ENCODE peak calls at places on chromosomes 1 and 21, in seven cellular contexts. One of them, this sample, is unnamed.

GRCh38 chr1:222105393-222105737 is 363.5 kb upstream of the DUSP10 start:
- DNase-seq in small intestine: peak
- DNase-seq in testis: peak
- DNase-seq in GM12865: no peak
- DNase-seq in WERI-Rb-1: no peak
- DNase-seq in adrenal gland: no peak
- DNase-seq in colonic mucosa: peak
- DNase-seq in this sample: no peak

GRCh38 chr1:96524100-96524499 is 197.5 kb upstream of the PTBP2 start:
- DNase-seq in adrenal gland: no peak
- DNase-seq in testis: no peak
- DNase-seq in WERI-Rb-1: no peak
- DNase-seq in colonic mucosa: no peak
- DNase-seq in small intestine: no peak
- DNase-seq in GM12865: no peak
- DNase-seq in this sample: no peak

GRCh38 chr21:31514598-31514997 is 144.9 kb upstream of the SOD1 start:
- DNase-seq in adrenal gland: no peak
- DNase-seq in colonic mucosa: no peak
- DNase-seq in small intestine: peak
- DNase-seq in GM12865: no peak
- DNase-seq in testis: peak
- DNase-seq in WERI-Rb-1: no peak
- DNase-seq in this sample: no peak

GRCh38 chr1:209920844-209921243 is 17.2 kb upstream of the SYT14 start:
- DNase-seq in colonic mucosa: no peak
- DNase-seq in adrenal gland: no peak
- DNase-seq in small intestine: no peak
- DNase-seq in testis: no peak
- DNase-seq in GM12865: no peak
- DNase-seq in WERI-Rb-1: no peak
- DNase-seq in this sample: no peak

GRCh38 chr1:61092643-61093042 is 10.3 kb downstream of the NFIA start:
- DNase-seq in colonic mucosa: no peak
- DNase-seq in WERI-Rb-1: no peak
- DNase-seq in small intestine: peak
- DNase-seq in GM12865: no peak
- DNase-seq in adrenal gland: no peak
- DNase-seq in testis: no peak
- DNase-seq in this sample: no peak

GRCh38 chr1:119159963-119160362 is 19.5 kb upstream of the WARS2 start:
- DNase-seq in GM12865: no peak
- DNase-seq in adrenal gland: no peak
- DNase-seq in testis: no peak
- DNase-seq in WERI-Rb-1: no peak
- DNase-seq in colonic mucosa: no peak
- DNase-seq in small intestine: no peak
- DNase-seq in this sample: no peak

GRCh38 chr1:209926045-209926444 is 12.0 kb upstream of the SYT14 start:
- DNase-seq in adrenal gland: no peak
- DNase-seq in WERI-Rb-1: no peak
- DNase-seq in GM12865: no peak
- DNase-seq in colonic mucosa: no peak
- DNase-seq in testis: no peak
- DNase-seq in small intestine: no peak
- DNase-seq in this sample: no peak

GRCh38 chr21:25457946-25458345 is 149.3 kb downstream of the MRPL39 start:
- DNase-seq in WERI-Rb-1: no peak
- DNase-seq in GM12865: no peak
- DNase-seq in colonic mucosa: no peak
- DNase-seq in adrenal gland: no peak
- DNase-seq in small intestine: no peak
- DNase-seq in testis: no peak
- DNase-seq in this sample: no peak

GRCh38 chr1:29364101-29364678 is 127.9 kb downstream of the PTPRU start:
- DNase-seq in testis: no peak
- DNase-seq in small intestine: no peak
- DNase-seq in colonic mucosa: no peak
- DNase-seq in GM12865: no peak
- DNase-seq in WERI-Rb-1: no peak
- DNase-seq in adrenal gland: no peak
- DNase-seq in this sample: no peak

GRCh38 chr21:44995257-44995941 is 55.6 kb downstream of the SLX9 start:
- DNase-seq in small intestine: no peak
- DNase-seq in adrenal gland: no peak
- DNase-seq in testis: no peak
- DNase-seq in WERI-Rb-1: no peak
- DNase-seq in GM12865: no peak
- DNase-seq in colonic mucosa: no peak
- DNase-seq in this sample: no peak

GRCh38 chr1:63678200-63678599 is 85.0 kb downstream of the PGM1 start:
- DNase-seq in colonic mucosa: no peak
- DNase-seq in testis: no peak
- DNase-seq in GM12865: no peak
- DNase-seq in WERI-Rb-1: no peak
- DNase-seq in adrenal gland: no peak
- DNase-seq in small intestine: no peak
- DNase-seq in this sample: no peak

GRCh38 chr1:90879281-90879680 is 142.6 kb downstream of the ZNF644 start:
- DNase-seq in adrenal gland: no peak
- DNase-seq in WERI-Rb-1: no peak
- DNase-seq in testis: no peak
- DNase-seq in GM12865: no peak
- DNase-seq in colonic mucosa: no peak
- DNase-seq in small intestine: no peak
- DNase-seq in this sample: no peak

GRCh38 chr1:192506741-192507155 is 68.8 kb upstream of the RGS1 start:
- DNase-seq in adrenal gland: no peak
- DNase-seq in WERI-Rb-1: no peak
- DNase-seq in testis: no peak
- DNase-seq in colonic mucosa: no peak
- DNase-seq in GM12865: peak
- DNase-seq in small intestine: peak
- DNase-seq in this sample: no peak

GRCh38 chr1:61266738-61267137 is 184.4 kb downstream of the NFIA start:
- DNase-seq in testis: no peak
- DNase-seq in colonic mucosa: no peak
- DNase-seq in GM12865: no peak
- DNase-seq in WERI-Rb-1: no peak
- DNase-seq in small intestine: no peak
- DNase-seq in adrenal gland: no peak
- DNase-seq in this sample: no peak

GRCh38 chr1:176541663-176542062 is 78.7 kb downstream of the PAPPA2 start:
- DNase-seq in colonic mucosa: no peak
- DNase-seq in testis: no peak
- DNase-seq in small intestine: no peak
- DNase-seq in adrenal gland: no peak
- DNase-seq in GM12865: no peak
- DNase-seq in WERI-Rb-1: no peak
- DNase-seq in this sample: no peak

GRCh38 chr1:14143777-14144176 is 443.8 kb downstream of the PRDM2 start:
- DNase-seq in adrenal gland: no peak
- DNase-seq in colonic mucosa: no peak
- DNase-seq in WERI-Rb-1: no peak
- DNase-seq in GM12865: no peak
- DNase-seq in testis: no peak
- DNase-seq in small intestine: no peak
- DNase-seq in this sample: no peak

GRCh38 chr1:248828845-248829244 is 3.1 kb upstream of the SH3BP5L start:
- DNase-seq in adrenal gland: no peak
- DNase-seq in testis: no peak
- DNase-seq in GM12865: no peak
- DNase-seq in small intestine: no peak
- DNase-seq in WERI-Rb-1: no peak
- DNase-seq in colonic mucosa: no peak
- DNase-seq in this sample: no peak

GRCh38 chr1:30117685-30118084 is 605.7 kb downstream of the MATN1 start:
- DNase-seq in adrenal gland: no peak
- DNase-seq in GM12865: peak
- DNase-seq in testis: peak
- DNase-seq in WERI-Rb-1: no peak
- DNase-seq in colonic mucosa: no peak
- DNase-seq in small intestine: no peak
- DNase-seq in this sample: no peak

GRCh38 chr1:234647245-234647644 is 37.3 kb upstream of the IRF2BP2 start:
- DNase-seq in testis: no peak
- DNase-seq in small intestine: no peak
- DNase-seq in GM12865: peak
- DNase-seq in colonic mucosa: peak
- DNase-seq in adrenal gland: peak
- DNase-seq in WERI-Rb-1: no peak
- DNase-seq in this sample: no peak

GRCh38 chr1:174911626-174912025 is 88.1 kb upstream of the CACYBP start:
- DNase-seq in adrenal gland: no peak
- DNase-seq in GM12865: no peak
- DNase-seq in WERI-Rb-1: no peak
- DNase-seq in colonic mucosa: no peak
- DNase-seq in small intestine: no peak
- DNase-seq in testis: no peak
- DNase-seq in this sample: no peak

GRCh38 chr1:155191904-155192303 is 15.8 kb downstream of the THBS3 start:
- DNase-seq in colonic mucosa: no peak
- DNase-seq in GM12865: no peak
- DNase-seq in WERI-Rb-1: peak
- DNase-seq in testis: no peak
- DNase-seq in small intestine: no peak
- DNase-seq in adrenal gland: no peak
- DNase-seq in this sample: no peak

GRCh38 chr1:217568200-217568599 is 62.7 kb downstream of the GPATCH2 start:
- DNase-seq in testis: no peak
- DNase-seq in small intestine: no peak
- DNase-seq in colonic mucosa: no peak
- DNase-seq in GM12865: no peak
- DNase-seq in WERI-Rb-1: no peak
- DNase-seq in adrenal gland: no peak
- DNase-seq in this sample: no peak

GRCh38 chr1:162906485-162906884 is 45.5 kb upstream of the CCDC190 start:
- DNase-seq in small intestine: no peak
- DNase-seq in testis: no peak
- DNase-seq in GM12865: no peak
- DNase-seq in WERI-Rb-1: no peak
- DNase-seq in colonic mucosa: no peak
- DNase-seq in adrenal gland: no peak
- DNase-seq in this sample: no peak
- H3K4me3 ChIP-seq in small intestine: no peak
- H3K4me3 ChIP-seq in testis: no peak
- H3K4me3 ChIP-seq in GM12865: no peak
- H3K4me3 ChIP-seq in WERI-Rb-1: no peak
- H3K4me3 ChIP-seq in colonic mucosa: no peak
- H3K4me3 ChIP-seq in adrenal gland: no peak
- H3K4me3 ChIP-seq in this sample: no peak

DNA sequence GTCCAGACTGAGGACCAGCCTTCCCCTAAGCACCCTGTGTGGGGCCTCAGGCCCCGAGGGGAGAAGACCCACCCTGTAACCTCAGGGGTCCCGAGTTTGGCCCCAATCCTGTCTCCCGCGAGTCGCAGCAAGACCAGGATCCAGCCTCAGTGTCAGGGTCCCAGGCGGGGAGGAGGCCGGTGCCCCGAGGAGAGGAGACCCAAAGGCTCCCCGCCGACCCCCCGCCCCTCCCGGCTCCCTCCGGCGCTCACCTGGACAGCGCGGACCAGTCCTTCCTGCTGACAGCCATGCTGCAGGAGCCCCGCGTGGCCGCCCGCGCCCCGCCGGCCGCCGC is at the start of gene LAD1:
- DNase-seq in WERI-Rb-1: no peak
- DNase-seq in small intestine: no peak
- DNase-seq in adrenal gland: no peak
- DNase-seq in GM12865: no peak
- DNase-seq in colonic mucosa: no peak
- DNase-seq in testis: no peak
- DNase-seq in this sample: no peak
- H3K4me3 ChIP-seq in WERI-Rb-1: no peak
- H3K4me3 ChIP-seq in small intestine: peak
- H3K4me3 ChIP-seq in adrenal gland: no peak
- H3K4me3 ChIP-seq in GM12865: no peak
- H3K4me3 ChIP-seq in colonic mucosa: peak
- H3K4me3 ChIP-seq in testis: peak
- H3K4me3 ChIP-seq in this sample: peak

GRCh38 chr1:41362357-41362721 is 1.1 kb downstream of the FOXO6 start:
- DNase-seq in colonic mucosa: no peak
- DNase-seq in adrenal gland: no peak
- DNase-seq in testis: no peak
- DNase-seq in GM12865: no peak
- DNase-seq in small intestine: no peak
- DNase-seq in WERI-Rb-1: no peak
- DNase-seq in this sample: no peak
- H3K4me3 ChIP-seq in colonic mucosa: peak
- H3K4me3 ChIP-seq in adrenal gland: no peak
- H3K4me3 ChIP-seq in testis: peak
- H3K4me3 ChIP-seq in GM12865: no peak
- H3K4me3 ChIP-seq in small intestine: no peak
- H3K4me3 ChIP-seq in WERI-Rb-1: peak
- H3K4me3 ChIP-seq in this sample: peak

GRCh38 chr1:158148458-158148857 is 32.2 kb upstream of the CD1D start:
- DNase-seq in testis: no peak
- DNase-seq in adrenal gland: no peak
- DNase-seq in small intestine: no peak
- DNase-seq in colonic mucosa: no peak
- DNase-seq in GM12865: no peak
- DNase-seq in WERI-Rb-1: no peak
- DNase-seq in this sample: no peak

GRCh38 chr1:158150512-158150911 is 30.2 kb upstream of the CD1D start:
- DNase-seq in adrenal gland: no peak
- DNase-seq in small intestine: no peak
- DNase-seq in WERI-Rb-1: no peak
- DNase-seq in GM12865: no peak
- DNase-seq in colonic mucosa: no peak
- DNase-seq in testis: no peak
- DNase-seq in this sample: no peak

GRCh38 chr1:158147396-158148353 is 33.0 kb upstream of the CD1D start:
- DNase-seq in WERI-Rb-1: no peak
- DNase-seq in testis: no peak
- DNase-seq in adrenal gland: no peak
- DNase-seq in small intestine: no peak
- DNase-seq in colonic mucosa: no peak
- DNase-seq in GM12865: no peak
- DNase-seq in this sample: no peak

GRCh38 chr1:158149577-158150269 is 31.0 kb upstream of the CD1D start:
- DNase-seq in WERI-Rb-1: peak
- DNase-seq in small intestine: peak
- DNase-seq in colonic mucosa: peak
- DNase-seq in GM12865: peak
- DNase-seq in testis: peak
- DNase-seq in adrenal gland: peak
- DNase-seq in this sample: peak

DNA sequence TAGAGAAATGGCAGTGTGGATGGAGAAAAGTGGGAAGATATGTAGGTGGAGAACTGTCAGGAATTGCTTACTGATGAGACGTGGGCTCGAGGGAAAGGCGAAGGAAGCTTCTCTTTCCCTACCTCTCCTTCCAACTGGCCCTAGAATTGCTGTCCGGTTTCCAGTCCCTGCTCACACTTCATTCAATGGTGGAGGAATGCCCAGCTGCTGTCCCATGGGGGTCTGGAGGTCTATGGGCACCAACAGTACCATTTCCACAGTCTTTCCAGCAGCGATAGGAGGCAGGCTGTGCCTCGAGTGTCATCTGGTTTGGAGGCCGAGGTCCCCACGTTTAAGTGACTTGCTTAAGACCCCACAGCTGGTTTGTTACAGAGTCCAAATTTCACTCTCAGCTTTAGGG is 31.5 kb upstream of the CD1D start:
- DNase-seq in WERI-Rb-1: no peak
- DNase-seq in GM12865: no peak
- DNase-seq in adrenal gland: peak
- DNase-seq in small intestine: no peak
- DNase-seq in testis: peak
- DNase-seq in colonic mucosa: no peak
- DNase-seq in this sample: no peak
- H3K4me3 ChIP-seq in WERI-Rb-1: peak
- H3K4me3 ChIP-seq in GM12865: peak
- H3K4me3 ChIP-seq in adrenal gland: no peak
- H3K4me3 ChIP-seq in small intestine: no peak
- H3K4me3 ChIP-seq in testis: peak
- H3K4me3 ChIP-seq in colonic mucosa: peak
- H3K4me3 ChIP-seq in this sample: peak